ENCODE peak calls at places on chromosomes 12 and 14, in seven cellular contexts. D, R, J, K, X, V and F are unnamed samples.

GRCh38 chr14:72978856-72979255 is 48.0 kb downstream of the ZFYVE1 start:
- DNase-seq in X (no peak), J (peak; percentile 20), K (no peak), V (no peak), D (no peak), R (no peak), F (no peak)

GRCh38 chr14:91415794-91416743 is 1.6 kb downstream of the CCDC88C start:
- DNase-seq in J (peak; percentile 50), V (no peak), R (peak; percentile 88), X (no peak), K (peak; percentile 69), D (no peak), F (peak; percentile 48)

GRCh38 chr14:61573748-61574513 is 121.4 kb upstream of the HIF1A start:
- DNase-seq in V (no peak), D (no peak), J (peak; percentile 33), X (no peak), K (no peak), R (no peak), F (no peak)

GRCh38 chr12:103821773-103822172 is 19.3 kb downstream of the NT5DC3 start:
- DNase-seq in R (no peak), J (no peak), V (no peak), K (no peak), D (no peak), X (no peak), F (no peak)

GRCh38 chr14:90522585-90523191 is 125.9 kb downstream of the CALM1 start:
- DNase-seq in K (no peak), D (no peak), R (no peak), X (no peak), J (peak; percentile 41), V (no peak), F (no peak)

GRCh38 chr12:92971869-92972524 is 42.9 kb upstream of the EEA1 start:
- DNase-seq in J (peak; percentile 40), V (no peak), D (no peak), K (no peak), R (no peak), X (no peak), F (no peak)

GRCh38 chr12:2212971-2213869 is 160.4 kb downstream of the CACNA1C start:
- DNase-seq in D (no peak), R (no peak), K (peak; percentile 38), J (no peak), X (peak; percentile 23), V (no peak), F (no peak)

GRCh38 chr12:130013771-130014484 is 110.1 kb upstream of the TMEM132D start:
- DNase-seq in X (peak; percentile 68), J (peak; percentile 59), K (peak; percentile 15), V (peak; percentile 17), R (no peak), D (peak; percentile 53), F (no peak)

GRCh38 chr12:87165733-87166375 is 863.3 kb downstream of the C12orf50 start:
- DNase-seq in K (no peak), R (no peak), X (no peak), J (no peak), D (no peak), V (no peak), F (no peak)

GRCh38 chr12:62466018-62466595 is 519 bp upstream of the MON2 start:
- DNase-seq in D (peak; percentile 62), V (no peak), R (peak; percentile 55), J (peak; percentile 45), K (no peak), X (peak; percentile 67), F (no peak)

GRCh38 chr12:8065991-8066594 is at the start of gene C3AR1:
- DNase-seq in X (no peak), K (peak; percentile 58), D (no peak), J (peak; percentile 81), V (no peak), R (peak; percentile 9), F (no peak)

GRCh38 chr12:112013601-112014402 is 576 bp downstream of the ERP29 start:
- DNase-seq in K (no peak), J (peak; percentile 90), R (peak; percentile 55), X (peak; percentile 40), D (peak; percentile 42), V (peak; percentile 30), F (peak; percentile 57)

GRCh38 chr12:123062682-123063426 is 82.4 kb downstream of the ARL6IP4 start:
- DNase-seq in R (no peak), K (no peak), D (peak; percentile 34), V (no peak), J (peak; percentile 58), X (no peak), F (no peak)

GRCh38 chr12:67728296-67728666 is 79.7 kb downstream of the DYRK2 start:
- DNase-seq in R (no peak), J (no peak), X (no peak), K (no peak), V (no peak), D (no peak), F (no peak)

GRCh38 chr12:27870939-27871338 is 90.9 kb upstream of the MANSC4 start:
- DNase-seq in R (no peak), J (no peak), D (no peak), V (no peak), K (no peak), X (no peak), F (no peak)

GRCh38 chr14:96249016-96249415 is 7.0 kb upstream of the BDKRB1 start:
- DNase-seq in J (no peak), X (no peak), K (peak; percentile 7), D (no peak), V (no peak), R (no peak), F (no peak)

GRCh38 chr14:64763801-64764511 is 59.7 kb downstream of the PLEKHG3 start:
- DNase-seq in V (no peak), D (no peak), J (peak; percentile 52), X (no peak), K (no peak), R (no peak), F (no peak)

GRCh38 chr14:52033131-52033642 is 35.7 kb downstream of the NID2 start:
- DNase-seq in J (no peak), D (no peak), R (no peak), K (no peak), V (no peak), X (no peak), F (no peak)

GRCh38 chr12:118344829-118345228 is 27.9 kb downstream of the TAOK3 start:
- DNase-seq in X (no peak), K (no peak), J (no peak), D (no peak), R (no peak), V (no peak), F (no peak)

GRCh38 chr12:32901553-32901952 is 5.0 kb upstream of the PKP2 start:
- DNase-seq in J (no peak), V (no peak), D (no peak), K (no peak), R (no peak), X (peak; percentile 37), F (no peak)

GRCh38 chr14:48914382-48914781 is 671.8 kb downstream of the RPS29 start:
- DNase-seq in J (no peak), D (no peak), R (no peak), V (no peak), X (peak; percentile 1), K (no peak), F (no peak)